ENCODE peak calls at places on chromosomes 4 and X, in eight cellular contexts. D, M, A, Y, F, J, V and C are unnamed samples.

GRCh38 chr4:99586322-99586721 is 11.7 kb downstream of the MTTP start:
- DNase-seq in A (no peak), F (no peak), Y (no peak), V (no peak), D (peak), J (no peak), M (no peak), C (peak)

GRCh38 chrX:10615931-10616780 is 4.2 kb downstream of the MID1 start:
- DNase-seq in V (peak), Y (peak), M (peak), F (peak), A (peak), D (peak), J (no peak), C (peak)

GRCh38 chr4:86300516-86300915 is 59.3 kb downstream of the MAPK10 start:
- DNase-seq in A (no peak), Y (no peak), M (no peak), V (no peak), F (no peak), D (no peak), J (no peak), C (no peak)

GRCh38 chr4:184937745-184938144 is 80.5 kb upstream of the HELT start:
- DNase-seq in Y (peak), F (no peak), M (peak), J (no peak), A (no peak), V (no peak), D (no peak), C (peak)

GRCh38 chrX:64206556-64207162 is 1.2 kb upstream of the AMER1 start:
- DNase-seq in V (peak), J (peak), M (no peak), D (peak), Y (peak), A (no peak), F (peak), C (peak)

GRCh38 chrX:142576615-142577014 is 371.5 kb upstream of the MAGEC2 start:
- DNase-seq in A (no peak), Y (no peak), F (no peak), M (no peak), J (no peak), D (no peak), V (no peak), C (no peak)

GRCh38 chr4:167985565-167985964 is 106.8 kb upstream of the ANXA10 start:
- DNase-seq in J (no peak), D (no peak), A (no peak), V (no peak), M (no peak), F (no peak), Y (no peak), C (no peak)

GRCh38 chr4:11343536-11343935 is 85.2 kb downstream of the HS3ST1 start:
- DNase-seq in J (no peak), A (no peak), V (no peak), Y (no peak), D (no peak), M (peak), F (no peak), C (no peak)

GRCh38 chr4:185833055-185833598 is 21.1 kb upstream of the SORBS2 start:
- DNase-seq in V (no peak), J (peak), M (no peak), D (no peak), A (no peak), F (no peak), Y (peak), C (no peak)

GRCh38 chrX:109352121-109352556 is 129.7 kb downstream of the GUCY2F start:
- DNase-seq in F (peak), A (no peak), M (no peak), D (no peak), J (no peak), V (peak), Y (no peak), C (no peak)

GRCh38 chr4:58042176-58042575 is 932.0 kb upstream of the IGFBP7 start:
- DNase-seq in F (no peak), A (no peak), J (no peak), M (no peak), Y (no peak), V (no peak), D (no peak), C (no peak)

GRCh38 chr4:108849611-108850406 is 87.0 kb upstream of the ETNPPL start:
- DNase-seq in J (no peak), V (peak), D (peak), F (peak), A (no peak), Y (no peak), M (peak), C (no peak)

GRCh38 chr4:137451150-137451850 is 81.0 kb downstream of the PCDH18 start:
- DNase-seq in D (no peak), F (no peak), V (no peak), A (no peak), Y (no peak), J (no peak), M (peak), C (no peak)

GRCh38 chr4:41213563-41214157 is 682 bp downstream of the APBB2 start:
- DNase-seq in A (no peak), D (no peak), Y (no peak), M (no peak), V (no peak), J (peak), F (peak), C (peak)

GRCh38 chrX:72609313-72609712 is 36.7 kb upstream of the HDAC8 start:
- DNase-seq in D (no peak), F (peak), Y (no peak), M (peak), J (peak), A (peak), V (peak), C (no peak)

GRCh38 chrX:16882188-16882587 is 12.0 kb upstream of the RBBP7 start:
- DNase-seq in A (no peak), M (no peak), Y (peak), J (peak), V (peak), D (no peak), F (peak), C (peak)

GRCh38 chr4:149168645-149169044 is 647.0 kb downstream of the IQCM start:
- DNase-seq in F (no peak), A (no peak), V (no peak), D (no peak), J (no peak), Y (no peak), M (no peak), C (no peak)

GRCh38 chr4:118738999-118739690 is 54.0 kb downstream of the METTL14 start:
- DNase-seq in D (no peak), A (no peak), Y (no peak), F (peak), J (no peak), M (no peak), V (no peak), C (no peak)

GRCh38 chr4:133776961-133777360 is 424.6 kb downstream of the PABPC4L start:
- DNase-seq in D (no peak), V (peak), J (no peak), M (no peak), A (no peak), F (no peak), Y (no peak), C (no peak)

GRCh38 chrX:54181196-54181953 is 1.7 kb downstream of the FAM120C start:
- DNase-seq in Y (no peak), J (no peak), A (no peak), V (peak), M (no peak), F (peak), D (no peak), C (peak)

GRCh38 chr4:28469886-28470285 is 1609.2 kb downstream of the STIM2 start:
- DNase-seq in J (no peak), Y (no peak), V (peak), M (no peak), F (peak), A (no peak), D (no peak), C (no peak)

GRCh38 chr4:102405706-102406510 is 60.6 kb upstream of the SLC39A8 start:
- DNase-seq in D (no peak), Y (peak), M (no peak), F (no peak), J (no peak), A (no peak), V (no peak), C (peak)

DNA sequence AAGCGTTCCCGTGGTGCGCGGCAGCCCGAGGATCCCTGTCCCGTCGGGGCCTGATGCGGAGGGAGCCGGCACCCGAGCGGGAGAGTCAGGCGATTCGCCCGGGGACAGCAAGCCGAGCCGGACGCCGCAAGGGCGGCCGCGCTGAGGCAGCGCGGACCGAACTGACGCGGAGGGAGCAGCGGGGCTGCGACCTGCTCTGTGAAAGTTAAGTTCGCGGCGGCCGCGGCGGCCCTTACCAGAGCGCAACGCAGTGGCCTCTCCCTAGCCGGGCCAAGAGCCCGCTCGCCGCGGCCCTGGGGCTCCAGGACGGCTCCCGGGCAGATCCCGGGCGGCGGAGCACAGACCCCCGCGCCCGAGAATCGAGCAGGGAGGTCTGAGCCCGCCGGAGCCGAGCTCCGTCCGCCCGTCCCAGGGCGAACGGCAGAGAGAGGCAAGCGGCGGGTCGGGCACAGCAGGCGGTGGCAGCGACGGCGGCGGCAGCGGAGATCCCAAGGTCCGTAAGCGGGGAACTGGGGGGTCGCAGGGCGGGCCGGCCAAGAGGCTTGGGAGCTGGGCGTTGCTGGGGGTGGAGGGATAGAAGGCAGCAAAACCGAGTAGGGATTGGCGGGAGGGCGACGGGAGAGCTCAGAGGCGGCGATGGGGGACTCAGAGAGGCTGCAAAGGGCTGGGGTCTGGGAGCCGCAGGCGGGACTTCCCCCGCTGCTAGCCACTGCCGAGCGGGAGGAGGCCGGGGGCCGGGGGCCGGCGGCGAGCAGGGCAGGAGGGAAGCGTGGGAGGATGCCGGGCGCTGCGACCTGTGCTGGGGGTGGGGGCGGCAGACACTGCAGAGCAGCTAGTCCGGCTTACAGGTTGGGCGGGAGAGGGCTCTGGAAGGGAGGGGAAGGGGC is 1.0 kb downstream of the GPR50 start:
- DNase-seq in M (peak), V (no peak), A (no peak), F (no peak), D (no peak), Y (peak), J (no peak), C (no peak)
- TF ChIP-seq EZH2 in M (no peak), V (no peak), A (no peak), F (no peak), D (no peak), Y (peak), J (peak), C (no peak)

GRCh38 chr4:183797445-183798248 is 107.5 kb upstream of the STOX2 start:
- DNase-seq in D (no peak), V (peak), A (no peak), J (peak), F (peak), Y (peak), M (peak), C (no peak)
- TF ChIP-seq EZH2 in D (no peak), V (peak), A (no peak), J (no peak), F (no peak), Y (peak), M (peak), C (no peak)

DNA sequence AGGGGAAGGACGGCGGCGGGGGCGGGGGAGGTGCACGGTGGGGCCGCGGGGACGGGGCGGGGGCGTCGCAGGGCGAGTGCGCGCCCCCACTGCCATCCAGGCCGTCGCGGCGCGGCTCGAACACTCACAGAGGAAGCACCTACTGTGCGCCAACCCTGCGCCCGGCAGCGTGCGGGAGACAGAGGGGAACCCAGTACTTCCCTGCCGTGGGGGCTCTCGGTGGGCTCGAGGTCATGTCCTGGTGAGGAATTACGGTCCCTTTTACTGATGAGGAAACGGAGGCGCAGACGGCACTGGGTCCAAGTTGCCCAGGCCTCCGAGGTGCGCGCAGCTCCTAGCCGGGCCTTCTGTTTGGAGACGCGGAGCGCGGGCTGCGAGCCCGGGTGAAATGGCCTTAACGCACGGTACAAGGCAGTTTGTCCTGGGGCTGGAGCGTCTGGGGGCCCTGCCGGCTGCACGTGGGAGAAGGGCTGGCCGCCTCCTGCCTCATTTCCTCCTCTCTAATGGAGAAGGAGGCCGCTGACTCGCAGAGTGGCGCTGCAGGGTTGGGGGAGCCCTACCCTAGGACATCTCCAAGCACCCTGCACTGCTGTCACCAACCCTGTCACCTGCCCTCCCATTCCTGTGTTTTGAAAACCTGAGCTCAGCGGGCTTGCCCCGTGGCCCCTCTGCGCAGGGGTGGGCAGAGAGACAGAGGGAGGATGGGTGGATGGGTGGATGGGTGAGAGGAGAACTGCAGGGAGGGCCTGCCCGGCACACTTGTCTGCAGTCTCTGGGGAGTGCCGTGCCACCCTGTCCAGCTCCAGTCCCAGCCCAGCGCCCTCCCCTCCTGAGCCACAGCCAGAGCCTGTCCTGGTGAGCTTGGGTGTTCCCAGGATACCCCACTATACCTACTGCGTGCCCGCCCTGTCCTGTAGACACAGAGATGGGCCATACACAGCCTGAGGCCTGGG is 106.0 kb downstream of the ADRA2C start:
- DNase-seq in J (no peak), D (no peak), F (no peak), M (peak), Y (no peak), V (no peak), A (no peak), C (no peak)
- TF ChIP-seq EZH2 in J (no peak), D (no peak), F (no peak), M (no peak), Y (peak), V (no peak), A (no peak), C (no peak)

DNA sequence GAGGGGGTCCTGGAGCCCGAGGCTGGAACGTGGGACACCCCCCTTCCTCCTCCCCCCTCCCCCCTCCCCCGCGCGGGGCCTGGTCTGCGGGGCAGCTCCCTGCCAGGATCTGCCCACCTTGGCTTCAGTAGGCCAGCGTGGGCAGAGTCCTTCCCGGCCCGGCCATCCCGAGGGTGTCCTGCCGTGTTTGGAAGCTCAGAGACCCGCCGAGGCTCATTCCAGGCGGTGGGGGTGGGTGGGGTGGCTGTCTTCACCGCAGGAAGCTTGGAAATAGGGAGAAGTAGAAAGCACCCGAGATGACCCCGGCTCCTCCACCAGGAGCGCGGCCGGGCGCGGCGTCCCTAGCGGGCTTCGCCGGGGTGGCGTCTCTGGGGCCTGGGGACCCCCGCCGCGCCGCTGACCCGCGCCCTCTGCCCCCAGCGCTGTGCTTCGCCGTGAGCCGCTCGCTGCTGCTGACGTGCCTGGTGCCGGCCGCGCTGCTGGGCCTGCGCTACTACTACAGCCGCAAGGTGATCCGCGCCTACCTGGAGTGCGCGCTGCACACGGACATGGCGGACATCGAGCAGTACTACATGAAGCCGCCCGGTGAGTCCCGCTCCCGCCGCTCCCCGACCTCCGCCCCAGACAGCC is 1.6 kb downstream of the NAT8L start:
- DNase-seq in D (peak), J (no peak), Y (peak), M (peak), V (no peak), A (no peak), F (peak), C (no peak)
- TF ChIP-seq EZH2 in D (no peak), J (no peak), Y (peak), M (no peak), V (peak), A (no peak), F (no peak), C (no peak)

DNA sequence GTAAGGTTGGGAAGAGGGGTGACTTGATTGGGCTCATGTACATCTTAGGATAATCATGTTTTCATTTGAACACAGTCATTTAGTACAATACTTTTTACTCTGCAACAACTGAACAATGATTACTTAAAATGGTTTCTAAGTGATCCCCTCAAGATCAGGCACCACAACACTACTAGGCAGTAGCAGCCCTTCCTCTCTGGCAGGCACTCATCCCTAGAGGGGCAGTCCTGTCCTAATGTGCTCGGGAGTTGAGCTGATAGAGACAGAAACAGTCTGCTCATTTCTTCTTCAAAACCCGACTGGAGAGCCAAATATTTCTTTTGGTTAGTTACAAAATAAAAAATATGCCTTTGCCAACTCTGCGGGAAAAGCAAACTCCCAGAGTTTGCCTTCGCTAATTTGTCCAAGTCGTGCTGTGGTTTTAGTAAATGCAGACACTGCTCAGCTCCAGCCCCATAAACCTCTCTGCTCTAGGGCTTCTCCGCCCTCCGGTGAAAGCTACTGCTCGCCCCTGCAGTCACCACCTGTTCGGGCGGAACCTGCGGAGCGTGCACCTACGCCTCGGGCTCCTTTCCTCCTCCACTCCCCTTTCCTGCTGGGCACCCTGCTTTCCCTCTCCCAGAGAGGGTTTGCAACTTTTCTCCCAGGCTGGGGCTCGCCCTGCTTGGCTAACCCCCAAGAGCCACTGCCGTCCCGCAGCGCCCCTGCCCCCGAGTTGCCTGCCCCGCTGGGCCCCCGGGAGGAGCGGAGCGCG is 524 bp upstream of the NPNT start:
- DNase-seq in A (no peak), F (peak), J (peak), V (peak), Y (peak), M (peak), D (no peak), C (no peak)
- TF ChIP-seq EZH2 in A (no peak), F (no peak), J (peak), V (peak), Y (no peak), M (peak), D (no peak), C (no peak)